ENCODE peak calls at places on chromosomes 7 and 10, in eight cellular contexts. One of them, this sample, is unnamed.

GRCh38 chr10:26729395-26729794 is 31.9 kb downstream of the PDSS1 start:
- DNase-seq in ELR: no peak
- DNase-seq in activated CD4-positive, CD25-positive, alpha-beta regulatory T cell treated with anti-CD3 and anti-CD28 coated beads, Interleukin-2, amount 50 U/mL, for 16 hours: no peak
- DNase-seq in nucleus accumbens: no peak
- DNase-seq in sciatic nerve: no peak
- DNase-seq in hepatocyte: no peak
- DNase-seq in NCI-H1092 treated with DMSO at 0.1 percent for 48 hours: no peak
- DNase-seq in GF-D8: no peak
- DNase-seq in this sample: no peak

GRCh38 chr7:6480323-6480660 is 32.5 kb upstream of the DAGLB start:
- DNase-seq in GF-D8: no peak
- DNase-seq in NCI-H1092 treated with DMSO at 0.1 percent for 48 hours: no peak
- DNase-seq in sciatic nerve: no peak
- DNase-seq in activated CD4-positive, CD25-positive, alpha-beta regulatory T cell treated with anti-CD3 and anti-CD28 coated beads, Interleukin-2, amount 50 U/mL, for 16 hours: no peak
- DNase-seq in nucleus accumbens: no peak
- DNase-seq in hepatocyte: no peak
- DNase-seq in ELR: no peak
- DNase-seq in this sample: no peak

GRCh38 chr10:91525939-91526712 is 106.7 kb downstream of the PPP1R3C start:
- DNase-seq in ELR: no peak
- DNase-seq in GF-D8: no peak
- DNase-seq in hepatocyte: no peak
- DNase-seq in sciatic nerve: no peak
- DNase-seq in NCI-H1092 treated with DMSO at 0.1 percent for 48 hours: no peak
- DNase-seq in activated CD4-positive, CD25-positive, alpha-beta regulatory T cell treated with anti-CD3 and anti-CD28 coated beads, Interleukin-2, amount 50 U/mL, for 16 hours: no peak
- DNase-seq in nucleus accumbens: no peak
- DNase-seq in this sample: no peak

GRCh38 chr7:122543891-122544290 is 155.0 kb downstream of the RNF133 start:
- DNase-seq in GF-D8: no peak
- DNase-seq in activated CD4-positive, CD25-positive, alpha-beta regulatory T cell treated with anti-CD3 and anti-CD28 coated beads, Interleukin-2, amount 50 U/mL, for 16 hours: no peak
- DNase-seq in nucleus accumbens: no peak
- DNase-seq in sciatic nerve: no peak
- DNase-seq in ELR: no peak
- DNase-seq in hepatocyte: no peak
- DNase-seq in NCI-H1092 treated with DMSO at 0.1 percent for 48 hours: no peak
- DNase-seq in this sample: no peak

GRCh38 chr7:108650487-108650886 is 80.8 kb downstream of the DNAJB9 start:
- DNase-seq in ELR: peak
- DNase-seq in activated CD4-positive, CD25-positive, alpha-beta regulatory T cell treated with anti-CD3 and anti-CD28 coated beads, Interleukin-2, amount 50 U/mL, for 16 hours: no peak
- DNase-seq in sciatic nerve: no peak
- DNase-seq in nucleus accumbens: no peak
- DNase-seq in NCI-H1092 treated with DMSO at 0.1 percent for 48 hours: no peak
- DNase-seq in hepatocyte: no peak
- DNase-seq in GF-D8: no peak
- DNase-seq in this sample: no peak

GRCh38 chr7:39810710-39811109 is 139.3 kb upstream of the CDK13 start:
- DNase-seq in nucleus accumbens: no peak
- DNase-seq in sciatic nerve: no peak
- DNase-seq in GF-D8: no peak
- DNase-seq in ELR: no peak
- DNase-seq in NCI-H1092 treated with DMSO at 0.1 percent for 48 hours: no peak
- DNase-seq in activated CD4-positive, CD25-positive, alpha-beta regulatory T cell treated with anti-CD3 and anti-CD28 coated beads, Interleukin-2, amount 50 U/mL, for 16 hours: no peak
- DNase-seq in hepatocyte: no peak
- DNase-seq in this sample: no peak

GRCh38 chr7:29274156-29275017 is 79.8 kb downstream of the CHN2 start:
- DNase-seq in activated CD4-positive, CD25-positive, alpha-beta regulatory T cell treated with anti-CD3 and anti-CD28 coated beads, Interleukin-2, amount 50 U/mL, for 16 hours: no peak
- DNase-seq in GF-D8: no peak
- DNase-seq in ELR: no peak
- DNase-seq in NCI-H1092 treated with DMSO at 0.1 percent for 48 hours: peak
- DNase-seq in nucleus accumbens: no peak
- DNase-seq in hepatocyte: no peak
- DNase-seq in sciatic nerve: no peak
- DNase-seq in this sample: no peak

GRCh38 chr10:128775743-128776142 is 649.5 kb upstream of the MKI67 start:
- DNase-seq in sciatic nerve: no peak
- DNase-seq in GF-D8: no peak
- DNase-seq in hepatocyte: no peak
- DNase-seq in activated CD4-positive, CD25-positive, alpha-beta regulatory T cell treated with anti-CD3 and anti-CD28 coated beads, Interleukin-2, amount 50 U/mL, for 16 hours: no peak
- DNase-seq in nucleus accumbens: no peak
- DNase-seq in NCI-H1092 treated with DMSO at 0.1 percent for 48 hours: no peak
- DNase-seq in ELR: no peak
- DNase-seq in this sample: no peak

GRCh38 chr10:130428936-130429335 is 292.7 kb downstream of the GLRX3 start:
- DNase-seq in sciatic nerve: no peak
- DNase-seq in GF-D8: no peak
- DNase-seq in nucleus accumbens: no peak
- DNase-seq in ELR: no peak
- DNase-seq in hepatocyte: no peak
- DNase-seq in NCI-H1092 treated with DMSO at 0.1 percent for 48 hours: no peak
- DNase-seq in activated CD4-positive, CD25-positive, alpha-beta regulatory T cell treated with anti-CD3 and anti-CD28 coated beads, Interleukin-2, amount 50 U/mL, for 16 hours: no peak
- DNase-seq in this sample: no peak

GRCh38 chr10:43292745-43293676 is 26.1 kb upstream of the RASGEF1A start:
- DNase-seq in activated CD4-positive, CD25-positive, alpha-beta regulatory T cell treated with anti-CD3 and anti-CD28 coated beads, Interleukin-2, amount 50 U/mL, for 16 hours: no peak
- DNase-seq in NCI-H1092 treated with DMSO at 0.1 percent for 48 hours: peak
- DNase-seq in ELR: peak
- DNase-seq in sciatic nerve: peak
- DNase-seq in hepatocyte: peak
- DNase-seq in nucleus accumbens: peak
- DNase-seq in GF-D8: no peak
- DNase-seq in this sample: no peak

GRCh38 chr10:35352508-35352907 is 16.2 kb downstream of the CCNY start:
- DNase-seq in activated CD4-positive, CD25-positive, alpha-beta regulatory T cell treated with anti-CD3 and anti-CD28 coated beads, Interleukin-2, amount 50 U/mL, for 16 hours: no peak
- DNase-seq in sciatic nerve: no peak
- DNase-seq in GF-D8: no peak
- DNase-seq in nucleus accumbens: no peak
- DNase-seq in hepatocyte: no peak
- DNase-seq in ELR: no peak
- DNase-seq in NCI-H1092 treated with DMSO at 0.1 percent for 48 hours: no peak
- DNase-seq in this sample: no peak

GRCh38 chr7:4726568-4726967 is 44.5 kb downstream of the FOXK1 start:
- DNase-seq in activated CD4-positive, CD25-positive, alpha-beta regulatory T cell treated with anti-CD3 and anti-CD28 coated beads, Interleukin-2, amount 50 U/mL, for 16 hours: no peak
- DNase-seq in nucleus accumbens: no peak
- DNase-seq in ELR: no peak
- DNase-seq in hepatocyte: no peak
- DNase-seq in sciatic nerve: no peak
- DNase-seq in NCI-H1092 treated with DMSO at 0.1 percent for 48 hours: no peak
- DNase-seq in GF-D8: no peak
- DNase-seq in this sample: no peak

GRCh38 chr10:131786756-131787605 is 113.8 kb upstream of the PPP2R2D start:
- DNase-seq in NCI-H1092 treated with DMSO at 0.1 percent for 48 hours: no peak
- DNase-seq in GF-D8: no peak
- DNase-seq in nucleus accumbens: peak
- DNase-seq in hepatocyte: peak
- DNase-seq in ELR: peak
- DNase-seq in activated CD4-positive, CD25-positive, alpha-beta regulatory T cell treated with anti-CD3 and anti-CD28 coated beads, Interleukin-2, amount 50 U/mL, for 16 hours: no peak
- DNase-seq in sciatic nerve: no peak
- DNase-seq in this sample: no peak

GRCh38 chr7:33221374-33221773 is 92.0 kb downstream of the BBS9 start:
- DNase-seq in nucleus accumbens: no peak
- DNase-seq in GF-D8: no peak
- DNase-seq in hepatocyte: no peak
- DNase-seq in activated CD4-positive, CD25-positive, alpha-beta regulatory T cell treated with anti-CD3 and anti-CD28 coated beads, Interleukin-2, amount 50 U/mL, for 16 hours: no peak
- DNase-seq in NCI-H1092 treated with DMSO at 0.1 percent for 48 hours: no peak
- DNase-seq in ELR: no peak
- DNase-seq in sciatic nerve: no peak
- DNase-seq in this sample: no peak

GRCh38 chr7:125149151-125149550 is 219.5 kb upstream of the POT1 start:
- DNase-seq in sciatic nerve: no peak
- DNase-seq in NCI-H1092 treated with DMSO at 0.1 percent for 48 hours: no peak
- DNase-seq in hepatocyte: no peak
- DNase-seq in activated CD4-positive, CD25-positive, alpha-beta regulatory T cell treated with anti-CD3 and anti-CD28 coated beads, Interleukin-2, amount 50 U/mL, for 16 hours: no peak
- DNase-seq in ELR: no peak
- DNase-seq in nucleus accumbens: no peak
- DNase-seq in GF-D8: no peak
- DNase-seq in this sample: no peak

This sample was measured in spleen.